ENCODE peak calls at places on chromosomes 11 and 22, in seven cellular contexts. W, C, Q, R, U, P and G are unnamed samples.

GRCh38 chr11:75639752-75640151 is 29.1 kb downstream of the MAP6 start:
- DNase-seq in W (peak; percentile 30), C (peak; percentile 93), Q (peak; percentile 91), R (peak; percentile 70), U (peak; percentile 75), P (peak; percentile 50), G (peak; percentile 26)

GRCh38 chr11:20070459-20070858 is 89.8 kb downstream of the DBX1 start:
- DNase-seq in W (no peak), C (peak; percentile 36), Q (no peak), R (peak; percentile 64), U (no peak), P (no peak), G (no peak)

GRCh38 chr22:38314140-38314991 is 2.9 kb downstream of the CSNK1E start:
- DNase-seq in W (no peak), C (no peak), Q (no peak), R (peak; percentile 55), U (peak; percentile 58), P (no peak), G (no peak)

GRCh38 chr11:107689317-107690202 is 22.3 kb downstream of the SLN start:
- DNase-seq in W (peak; percentile 51), C (peak; percentile 85), Q (peak; percentile 55), R (peak; percentile 43), U (peak; percentile 46), P (peak; percentile 72), G (peak; percentile 83)

GRCh38 chr11:47177229-47177845 is 658 bp upstream of the ARFGAP2 start:
- DNase-seq in W (peak; percentile 48), C (peak; percentile 91), Q (peak; percentile 65), R (peak; percentile 73), U (no peak), P (peak; percentile 80), G (no peak)

GRCh38 chr22:44909241-44909640 is 100.6 kb downstream of the PHF21B start:
- DNase-seq in W (no peak), C (no peak), Q (no peak), R (no peak), U (no peak), P (no peak), G (no peak)

GRCh38 chr11:130418210-130418609 is 10.2 kb downstream of the ADAMTS8 start:
- DNase-seq in W (no peak), C (peak; percentile 57), Q (no peak), R (no peak), U (no peak), P (no peak), G (no peak)

GRCh38 chr22:38114484-38115398 is 4.3 kb upstream of the BAIAP2L2 start:
- DNase-seq in W (peak; percentile 78), C (peak; percentile 81), Q (peak; percentile 88), R (peak; percentile 65), U (peak; percentile 90), P (peak; percentile 88), G (peak; percentile 27)

GRCh38 chr11:8290122-8290810 is 26.6 kb upstream of the LMO1 start:
- DNase-seq in W (no peak), C (no peak), Q (peak; percentile 68), R (no peak), U (no peak), P (peak; percentile 2), G (no peak)

GRCh38 chr11:96430668-96431067 is 40.9 kb downstream of the JRKL start:
- DNase-seq in W (no peak), C (no peak), Q (no peak), R (no peak), U (no peak), P (no peak), G (no peak)

GRCh38 chr11:35615911-35616900 is 2.1 kb upstream of the FJX1 start:
- DNase-seq in W (no peak), C (peak; percentile 62), Q (no peak), R (peak; percentile 59), U (no peak), P (no peak), G (no peak)

DNA sequence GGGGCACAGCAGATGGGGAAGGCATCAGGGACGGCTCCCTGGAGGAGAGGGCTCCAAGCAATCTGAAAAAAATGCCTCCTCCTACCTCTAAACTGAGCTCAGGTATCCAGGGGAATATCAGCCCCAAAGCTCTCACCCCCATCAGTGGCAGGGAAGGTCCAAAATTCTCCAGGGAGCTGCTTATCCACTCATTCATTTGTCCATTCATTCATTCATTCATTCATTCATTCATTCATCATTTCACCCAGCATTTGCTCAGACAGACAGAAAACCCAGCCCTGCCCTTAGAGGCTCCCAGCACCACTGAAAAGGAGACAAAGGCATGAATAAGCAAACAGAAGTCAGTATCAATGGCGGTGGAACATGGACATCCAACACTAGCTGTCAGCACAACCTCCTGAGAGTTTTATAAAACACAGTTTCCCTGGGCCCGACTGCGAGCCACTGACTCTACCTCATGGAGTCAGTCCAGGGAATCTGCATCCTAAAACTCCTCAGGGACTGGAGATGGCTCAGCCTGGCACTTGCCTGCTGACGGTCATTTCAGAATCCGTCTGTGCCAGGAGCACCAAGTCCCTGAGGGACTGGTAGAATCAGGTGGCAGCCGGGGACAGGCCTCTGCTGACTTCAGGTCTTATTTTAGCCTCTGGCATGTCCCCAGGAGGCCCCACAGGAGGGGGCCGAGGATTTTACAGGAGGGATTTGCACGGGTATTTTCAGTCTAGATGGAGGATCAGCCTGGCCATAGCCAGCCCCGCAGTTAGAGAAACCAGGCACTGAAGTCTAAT is 164.6 kb downstream of the MN1 start:
- DNase-seq in W (no peak), C (no peak), Q (peak; percentile 85), R (no peak), U (no peak), P (no peak), G (no peak)
- H3K27ac ChIP-seq in W (no peak overlapping the region), C (no peak overlapping the region), Q (peak overlapping the region; percentile 55), R (no peak overlapping the region), U (no peak overlapping the region), P (no peak overlapping the region), G (peak overlapping the region; percentile 15)

DNA sequence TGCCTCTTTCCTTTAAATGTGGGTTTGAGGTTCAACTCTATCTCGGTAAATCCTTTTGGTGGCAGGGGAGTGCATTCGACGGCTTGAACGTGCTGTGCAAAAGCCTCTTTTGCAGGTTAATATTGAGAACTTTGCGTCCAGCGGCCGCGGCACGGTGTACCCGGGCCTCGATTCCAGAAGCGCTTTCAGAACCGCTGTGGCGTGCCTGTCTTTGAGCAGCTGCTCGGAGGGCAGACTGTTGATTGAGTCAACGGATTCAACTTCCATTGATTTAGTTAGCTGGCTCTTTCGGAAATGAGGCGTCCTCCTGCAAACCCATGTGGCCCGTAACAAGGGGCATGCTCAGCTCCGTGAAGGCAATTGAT is 1247.8 kb downstream of the BRD1 start:
- DNase-seq in W (no peak), C (no peak), Q (no peak), R (no peak), U (no peak), P (no peak), G (no peak)
- H3K27ac ChIP-seq in W (peak overlapping the region; percentile 6), C (no peak overlapping the region), Q (no peak overlapping the region), R (no peak overlapping the region), U (no peak overlapping the region), P (no peak overlapping the region), G (peak overlapping the region; percentile 78)

DNA sequence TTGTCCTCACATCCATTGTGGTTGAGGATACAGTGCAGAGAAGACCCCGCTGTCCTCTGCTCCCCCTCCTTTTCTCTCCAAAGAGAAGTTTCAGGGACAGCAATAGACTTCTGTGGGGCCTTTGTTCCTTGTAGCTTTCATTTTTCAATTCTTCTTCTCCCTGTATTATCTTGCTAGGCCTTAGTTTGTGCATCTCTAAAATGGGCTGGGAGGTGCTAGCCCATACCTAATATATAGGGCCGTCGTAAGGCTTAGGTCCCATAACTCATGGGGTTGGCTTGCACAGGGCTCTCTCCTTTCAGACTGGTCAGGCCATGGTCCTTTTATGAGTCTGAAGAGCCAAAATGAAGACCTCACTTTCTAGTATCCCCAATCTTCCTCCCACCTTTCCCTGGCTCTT is 33.0 kb downstream of the ZBTB16 start:
- DNase-seq in W (no peak), C (no peak), Q (no peak), R (no peak), U (no peak), P (no peak), G (peak; percentile 45)
- H3K27ac ChIP-seq in W (peak overlapping the region; percentile 55), C (peak overlapping the region; percentile 85), Q (no peak overlapping the region), R (no peak overlapping the region), U (no peak overlapping the region), P (no peak overlapping the region), G (peak overlapping the region; percentile 78)

DNA sequence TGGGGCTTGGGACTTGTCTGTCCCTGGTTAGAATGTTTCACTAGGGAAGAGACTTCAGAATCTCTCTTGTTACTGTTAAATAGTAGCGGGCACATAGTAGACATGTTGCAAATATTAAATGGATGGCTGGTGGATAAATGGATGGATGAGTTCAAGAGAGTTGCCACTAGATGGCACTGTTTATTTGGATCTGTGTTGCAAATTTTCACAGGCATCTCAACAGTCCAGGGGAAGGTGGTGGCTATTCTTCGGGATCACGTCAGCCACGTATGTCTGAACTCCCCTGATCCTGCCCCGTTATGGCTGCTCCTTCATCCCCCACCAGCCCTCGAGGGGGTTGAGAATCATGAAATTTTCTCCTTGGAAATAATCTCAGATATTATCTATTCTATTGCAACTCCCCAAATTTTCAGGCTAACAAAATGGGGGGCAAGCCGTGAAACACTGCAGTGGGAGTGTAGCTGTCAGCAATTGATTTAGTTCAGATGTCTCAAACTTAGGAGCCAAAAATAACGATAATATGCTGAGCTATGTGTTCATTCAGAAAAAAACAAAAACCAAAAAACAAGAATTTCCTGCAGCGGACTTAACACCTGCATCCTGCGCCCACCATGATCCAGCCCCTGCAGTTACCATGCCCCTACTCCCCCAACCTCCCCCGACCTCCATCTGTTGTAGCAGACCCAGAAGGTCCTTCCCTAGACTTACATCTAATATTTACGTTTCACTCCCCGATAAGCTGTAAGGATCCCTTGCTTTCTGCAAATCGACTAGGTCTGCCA is 29.1 kb upstream of the BIRC3 start:
- DNase-seq in W (no peak), C (peak; percentile 20), Q (peak; percentile 39), R (peak; percentile 70), U (no peak), P (peak; percentile 57), G (no peak)
- H3K27ac ChIP-seq in W (no peak overlapping the region), C (no peak overlapping the region), Q (no peak overlapping the region), R (no peak overlapping the region), U (no peak overlapping the region), P (peak overlapping the region; percentile 10), G (no peak overlapping the region)

GRCh38 chr22:49801391-49802060 is 26.1 kb downstream of the BRD1 start:
- DNase-seq in W (no peak), C (no peak), Q (no peak), R (no peak), U (no peak), P (no peak), G (no peak)
- H3K27ac ChIP-seq in W (no peak overlapping the region), C (no peak overlapping the region), Q (no peak overlapping the region), R (no peak overlapping the region), U (no peak overlapping the region), P (no peak overlapping the region), G (no peak overlapping the region)

DNA sequence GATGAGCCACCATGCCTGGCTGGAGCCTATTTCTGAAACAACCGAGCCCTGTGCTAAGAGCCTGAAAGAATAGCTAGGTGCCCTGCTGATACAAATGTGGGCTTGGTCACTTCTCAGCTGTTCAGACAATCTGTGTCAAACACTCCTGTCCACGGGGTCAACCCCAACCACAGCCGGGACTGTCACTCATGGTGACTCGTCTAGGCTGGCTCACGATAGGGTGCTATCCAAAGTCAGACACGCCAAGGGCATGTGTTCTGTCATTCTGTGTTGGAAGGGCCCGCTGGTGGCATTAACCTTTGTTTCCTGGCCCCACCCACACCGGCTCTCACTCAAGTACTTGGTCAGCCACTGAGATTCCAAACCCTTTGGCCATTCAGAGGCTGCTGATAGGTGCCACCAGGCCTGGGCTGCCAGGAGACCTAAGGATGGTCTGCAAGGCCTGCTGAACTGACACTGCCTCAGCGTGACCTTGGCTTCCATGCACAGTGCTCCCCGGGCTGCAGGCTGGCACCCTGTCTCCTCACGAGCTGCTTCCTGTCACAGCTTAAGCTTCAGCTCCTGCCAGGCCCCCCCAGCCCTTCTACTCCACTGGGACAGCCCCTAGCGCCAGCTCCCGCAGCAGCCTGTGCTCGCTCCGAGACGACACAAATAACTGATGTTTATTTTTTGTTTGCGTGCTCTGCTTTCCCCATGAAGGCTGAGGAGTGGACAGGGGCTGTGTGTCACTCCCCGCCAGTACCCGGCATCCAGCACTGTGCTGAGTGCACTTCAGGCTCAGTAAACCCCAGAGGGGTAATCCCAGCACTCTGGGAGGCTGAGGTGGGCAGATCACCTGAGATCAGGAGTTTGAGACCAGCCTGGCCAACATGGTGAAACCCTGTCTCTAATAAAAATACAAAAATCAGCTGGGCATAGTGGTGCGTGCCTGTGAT is 14.3 kb upstream of the CDC42BPG start:
- DNase-seq in W (no peak), C (no peak), Q (no peak), R (no peak), U (no peak), P (no peak), G (no peak)
- H3K27ac ChIP-seq in W (peak overlapping the region; percentile 69), C (no peak overlapping the region), Q (no peak overlapping the region), R (peak overlapping the region; percentile 22), U (no peak overlapping the region), P (peak overlapping the region; percentile 42), G (peak overlapping the region; percentile 88)